ENCODE peak calls at places on chromosomes 5 and 9, in seven cellular contexts. One of them, this sample, is unnamed.
A peak's percentile ranks its signal among the peaks of the same experiment; 100 is the strongest.

GRCh38 chr5:37111426-37112382 is 137.5 kb downstream of the CPLANE1 start:
- DNase-seq in transverse colon: no peak
- DNase-seq in spleen: no peak
- DNase-seq in breast epithelium: no peak
- DNase-seq in GM23338: no peak
- DNase-seq in suprapubic skin: no peak
- DNase-seq in vagina: no peak
- DNase-seq in this sample: no peak

GRCh38 chr9:124735121-124735520 is 36.0 kb downstream of the NR6A1 start:
- DNase-seq in suprapubic skin: no peak
- DNase-seq in breast epithelium: no peak
- DNase-seq in GM23338: peak; percentile 47
- DNase-seq in vagina: no peak
- DNase-seq in spleen: no peak
- DNase-seq in transverse colon: no peak
- DNase-seq in this sample: no peak

GRCh38 chr5:16585028-16585667 is 31.6 kb downstream of the RETREG1 start:
- DNase-seq in suprapubic skin: no peak
- DNase-seq in spleen: no peak
- DNase-seq in transverse colon: no peak
- DNase-seq in GM23338: peak; percentile 31
- DNase-seq in breast epithelium: no peak
- DNase-seq in vagina: no peak
- DNase-seq in this sample: no peak

GRCh38 chr5:78813906-78814518 is 165.4 kb upstream of the LHFPL2 start:
- DNase-seq in GM23338: no peak
- DNase-seq in spleen: no peak
- DNase-seq in transverse colon: no peak
- DNase-seq in suprapubic skin: no peak
- DNase-seq in breast epithelium: no peak
- DNase-seq in vagina: no peak
- DNase-seq in this sample: no peak

GRCh38 chr5:160152901-160153300 is 33.7 kb upstream of the PWWP2A start:
- DNase-seq in spleen: peak; percentile 24
- DNase-seq in breast epithelium: no peak
- DNase-seq in GM23338: no peak
- DNase-seq in vagina: no peak
- DNase-seq in transverse colon: no peak
- DNase-seq in suprapubic skin: no peak
- DNase-seq in this sample: no peak

GRCh38 chr5:9829621-9830020 is 199.5 kb upstream of the TAS2R1 start:
- DNase-seq in suprapubic skin: no peak
- DNase-seq in vagina: no peak
- DNase-seq in breast epithelium: no peak
- DNase-seq in GM23338: peak; percentile 17
- DNase-seq in transverse colon: no peak
- DNase-seq in spleen: no peak
- DNase-seq in this sample: no peak

GRCh38 chr9:115986508-115986907 is 167.1 kb upstream of the PAPPA start:
- DNase-seq in suprapubic skin: no peak
- DNase-seq in breast epithelium: no peak
- DNase-seq in GM23338: no peak
- DNase-seq in transverse colon: no peak
- DNase-seq in spleen: no peak
- DNase-seq in vagina: no peak
- DNase-seq in this sample: no peak

GRCh38 chr9:137084526-137084925 is 2.3 kb upstream of the MAN1B1 start:
- DNase-seq in transverse colon: no peak
- DNase-seq in spleen: peak; percentile 78
- DNase-seq in vagina: no peak
- DNase-seq in GM23338: no peak
- DNase-seq in suprapubic skin: no peak
- DNase-seq in breast epithelium: no peak
- DNase-seq in this sample: no peak

GRCh38 chr9:5610491-5610890 is 18.4 kb upstream of the RIC1 start:
- DNase-seq in vagina: no peak
- DNase-seq in transverse colon: no peak
- DNase-seq in breast epithelium: no peak
- DNase-seq in suprapubic skin: no peak
- DNase-seq in GM23338: peak; percentile 36
- DNase-seq in spleen: no peak
- DNase-seq in this sample: no peak

GRCh38 chr9:556199-556598 is 285.3 kb upstream of the DMRT1 start:
- DNase-seq in spleen: no peak
- DNase-seq in GM23338: no peak
- DNase-seq in suprapubic skin: no peak
- DNase-seq in vagina: no peak
- DNase-seq in transverse colon: no peak
- DNase-seq in breast epithelium: no peak
- DNase-seq in this sample: no peak

GRCh38 chr9:101737705-101738565 is 512 bp downstream of the GRIN3A start:
- DNase-seq in spleen: peak; percentile 73
- DNase-seq in GM23338: peak; percentile 67
- DNase-seq in suprapubic skin: no peak
- DNase-seq in breast epithelium: no peak
- DNase-seq in vagina: no peak
- DNase-seq in transverse colon: no peak
- DNase-seq in this sample: no peak

GRCh38 chr5:96972599-96973334 is 36.9 kb downstream of the LNPEP start:
- DNase-seq in transverse colon: no peak
- DNase-seq in GM23338: no peak
- DNase-seq in suprapubic skin: no peak
- DNase-seq in breast epithelium: no peak
- DNase-seq in spleen: no peak
- DNase-seq in vagina: no peak
- DNase-seq in this sample: no peak

GRCh38 chr9:85522459-85523092 is 219.2 kb downstream of the AGTPBP1 start:
- DNase-seq in spleen: peak; percentile 87
- DNase-seq in vagina: no peak
- DNase-seq in suprapubic skin: peak; percentile 68
- DNase-seq in breast epithelium: no peak
- DNase-seq in GM23338: peak; percentile 77
- DNase-seq in transverse colon: peak; percentile 11
- DNase-seq in this sample: no peak

GRCh38 chr9:79662553-79662956 is 90.8 kb downstream of the TLE4 start:
- DNase-seq in vagina: no peak
- DNase-seq in suprapubic skin: no peak
- DNase-seq in spleen: no peak
- DNase-seq in transverse colon: no peak
- DNase-seq in breast epithelium: no peak
- DNase-seq in GM23338: peak; percentile 43
- DNase-seq in this sample: no peak

GRCh38 chr5:22852807-22853670 is at the start of gene CDH12:
- DNase-seq in breast epithelium: peak; percentile 43
- DNase-seq in suprapubic skin: no peak
- DNase-seq in GM23338: peak; percentile 73
- DNase-seq in vagina: no peak
- DNase-seq in transverse colon: no peak
- DNase-seq in spleen: peak; percentile 67
- DNase-seq in this sample: no peak

GRCh38 chr9:70805953-70806352 is 315.5 kb downstream of the TRPM3 start:
- DNase-seq in transverse colon: no peak
- DNase-seq in breast epithelium: no peak
- DNase-seq in GM23338: no peak
- DNase-seq in spleen: no peak
- DNase-seq in vagina: no peak
- DNase-seq in suprapubic skin: no peak
- DNase-seq in this sample: no peak

GRCh38 chr9:99052849-99053715 is 51.8 kb upstream of the TGFBR1 start:
- DNase-seq in transverse colon: no peak
- DNase-seq in GM23338: no peak
- DNase-seq in vagina: no peak
- DNase-seq in spleen: no peak
- DNase-seq in breast epithelium: no peak
- DNase-seq in suprapubic skin: no peak
- DNase-seq in this sample: no peak

GRCh38 chr5:94908889-94909480 is 290.5 kb downstream of the SLF1 start:
- DNase-seq in transverse colon: no peak
- DNase-seq in suprapubic skin: no peak
- DNase-seq in GM23338: peak; percentile 68
- DNase-seq in spleen: no peak
- DNase-seq in vagina: no peak
- DNase-seq in breast epithelium: no peak
- DNase-seq in this sample: no peak

GRCh38 chr5:79200573-79201183 is 35.3 kb upstream of the JMY start:
- DNase-seq in transverse colon: no peak
- DNase-seq in GM23338: no peak
- DNase-seq in spleen: no peak
- DNase-seq in breast epithelium: no peak
- DNase-seq in vagina: no peak
- DNase-seq in suprapubic skin: no peak
- DNase-seq in this sample: no peak

GRCh38 chr5:154997746-154998145 is 15.8 kb upstream of the KIF4B start:
- DNase-seq in transverse colon: no peak
- DNase-seq in suprapubic skin: no peak
- DNase-seq in GM23338: no peak
- DNase-seq in vagina: no peak
- DNase-seq in spleen: no peak
- DNase-seq in breast epithelium: no peak
- DNase-seq in this sample: no peak

GRCh38 chr5:180315762-180316212 is 23.9 kb upstream of the MAPK9 start:
- DNase-seq in GM23338: peak; percentile 73
- DNase-seq in vagina: no peak
- DNase-seq in transverse colon: peak; percentile 73
- DNase-seq in spleen: peak; percentile 93
- DNase-seq in suprapubic skin: no peak
- DNase-seq in breast epithelium: peak; percentile 71
- DNase-seq in this sample: peak; percentile 74

GRCh38 chr9:100427366-100428263 is 672 bp downstream of the MSANTD3 start:
- DNase-seq in suprapubic skin: peak; percentile 73
- DNase-seq in spleen: no peak
- DNase-seq in breast epithelium: peak; percentile 53
- DNase-seq in vagina: no peak
- DNase-seq in GM23338: peak; percentile 90
- DNase-seq in transverse colon: peak; percentile 57
- DNase-seq in this sample: peak; percentile 35

GRCh38 chr5:62473209-62473608 is 60.6 kb downstream of the IPO11 start:
- DNase-seq in transverse colon: no peak
- DNase-seq in vagina: no peak
- DNase-seq in GM23338: no peak
- DNase-seq in spleen: no peak
- DNase-seq in suprapubic skin: no peak
- DNase-seq in breast epithelium: no peak
- DNase-seq in this sample: no peak

GRCh38 chr5:74120585-74120984 is 494.6 kb downstream of the ARHGEF28 start:
- DNase-seq in spleen: no peak
- DNase-seq in GM23338: no peak
- DNase-seq in suprapubic skin: no peak
- DNase-seq in vagina: no peak
- DNase-seq in transverse colon: no peak
- DNase-seq in breast epithelium: no peak
- DNase-seq in this sample: no peak

GRCh38 chr5:43038523-43038989 is 1.6 kb downstream of the ANXA2R start:
- DNase-seq in vagina: no peak
- DNase-seq in GM23338: peak; percentile 46
- DNase-seq in spleen: peak; percentile 84
- DNase-seq in suprapubic skin: no peak
- DNase-seq in breast epithelium: no peak
- DNase-seq in transverse colon: peak; percentile 23
- DNase-seq in this sample: no peak

GRCh38 chr5:149348463-149348862 is 3.2 kb downstream of the GRPEL2 start:
- DNase-seq in vagina: no peak
- DNase-seq in GM23338: no peak
- DNase-seq in suprapubic skin: no peak
- DNase-seq in breast epithelium: no peak
- DNase-seq in spleen: no peak
- DNase-seq in transverse colon: no peak
- DNase-seq in this sample: no peak
- H3K4me3 ChIP-seq in vagina: no peak overlapping the region
- H3K4me3 ChIP-seq in GM23338: no peak overlapping the region
- H3K4me3 ChIP-seq in suprapubic skin: no peak overlapping the region
- H3K4me3 ChIP-seq in breast epithelium: no peak overlapping the region
- H3K4me3 ChIP-seq in spleen: no peak overlapping the region
- H3K4me3 ChIP-seq in transverse colon: no peak overlapping the region
- H3K4me3 ChIP-seq in this sample: no peak overlapping the region

GRCh38 chr9:93036887-93037475 is 21.5 kb upstream of the SUSD3 start:
- DNase-seq in suprapubic skin: no peak
- DNase-seq in spleen: peak; percentile 76
- DNase-seq in breast epithelium: no peak
- DNase-seq in vagina: no peak
- DNase-seq in transverse colon: no peak
- DNase-seq in GM23338: no peak
- DNase-seq in this sample: no peak
- TF ChIP-seq CTCF in suprapubic skin: no peak
- TF ChIP-seq CTCF in spleen: no peak
- TF ChIP-seq CTCF in breast epithelium: no peak
- TF ChIP-seq CTCF in vagina: no peak
- TF ChIP-seq CTCF in transverse colon: no peak
- TF ChIP-seq CTCF in GM23338: peak; percentile 16
- TF ChIP-seq CTCF in this sample: no peak

GRCh38 chr5:139700711-139701693 is 52.9 kb downstream of the CXXC5 start:
- DNase-seq in breast epithelium: no peak
- DNase-seq in spleen: peak; percentile 79
- DNase-seq in GM23338: peak; percentile 89
- DNase-seq in transverse colon: peak; percentile 44
- DNase-seq in vagina: no peak
- DNase-seq in suprapubic skin: peak; percentile 59
- DNase-seq in this sample: no peak
- TF ChIP-seq POLR2AphosphoS5 in breast epithelium: no peak
- TF ChIP-seq POLR2AphosphoS5 in spleen: no peak
- TF ChIP-seq POLR2AphosphoS5 in GM23338: peak; percentile 52
- TF ChIP-seq POLR2AphosphoS5 in transverse colon: no peak
- TF ChIP-seq POLR2AphosphoS5 in vagina: no peak
- TF ChIP-seq POLR2AphosphoS5 in suprapubic skin: no peak
- TF ChIP-seq POLR2AphosphoS5 in this sample: no peak

GRCh38 chr9:130661461-130662098 is 2.8 kb upstream of the PRDM12 start:
- DNase-seq in spleen: no peak
- DNase-seq in suprapubic skin: no peak
- DNase-seq in vagina: no peak
- DNase-seq in GM23338: peak; percentile 59
- DNase-seq in transverse colon: no peak
- DNase-seq in breast epithelium: no peak
- DNase-seq in this sample: no peak

GRCh38 chr9:130660683-130661460 is 3.5 kb upstream of the PRDM12 start:
- DNase-seq in transverse colon: no peak
- DNase-seq in breast epithelium: no peak
- DNase-seq in spleen: no peak
- DNase-seq in vagina: no peak
- DNase-seq in GM23338: peak; percentile 87
- DNase-seq in suprapubic skin: no peak
- DNase-seq in this sample: no peak

GRCh38 chr9:130662927-130663257 is 1.5 kb upstream of the PRDM12 start:
- DNase-seq in transverse colon: no peak
- DNase-seq in vagina: no peak
- DNase-seq in breast epithelium: no peak
- DNase-seq in spleen: no peak
- DNase-seq in suprapubic skin: no peak
- DNase-seq in GM23338: peak; percentile 51
- DNase-seq in this sample: no peak

GRCh38 chr9:130663258-130664171 is 879 bp upstream of the PRDM12 start:
- DNase-seq in transverse colon: no peak
- DNase-seq in vagina: no peak
- DNase-seq in GM23338: peak; percentile 83
- DNase-seq in breast epithelium: no peak
- DNase-seq in spleen: no peak
- DNase-seq in suprapubic skin: no peak
- DNase-seq in this sample: no peak

GRCh38 chr9:130662099-130662926 is 2.1 kb upstream of the PRDM12 start:
- DNase-seq in transverse colon: no peak
- DNase-seq in spleen: no peak
- DNase-seq in vagina: no peak
- DNase-seq in GM23338: peak; percentile 61
- DNase-seq in breast epithelium: no peak
- DNase-seq in suprapubic skin: no peak
- DNase-seq in this sample: no peak
- H3K4me3 ChIP-seq in transverse colon: no peak overlapping the region
- H3K4me3 ChIP-seq in spleen: no peak overlapping the region
- H3K4me3 ChIP-seq in vagina: peak overlapping the region; percentile 36
- H3K4me3 ChIP-seq in GM23338: peak overlapping the region; percentile 67
- H3K4me3 ChIP-seq in breast epithelium: no peak overlapping the region
- H3K4me3 ChIP-seq in suprapubic skin: peak overlapping the region; percentile 25
- H3K4me3 ChIP-seq in this sample: no peak overlapping the region